ENCODE peak calls at places on chromosomes 4 and X, in eight cellular contexts. T, A, K, U, M, C, V and Y are unnamed samples.

GRCh38 chr4:170827562-170828260 is 738.0 kb upstream of the AADAT start:
- DNase-seq in U (no peak), T (no peak), A (no peak), K (no peak), V (no peak), C (no peak), M (no peak), Y (no peak)

GRCh38 chr4:20418865-20419451 is 167.3 kb downstream of the SLIT2 start:
- DNase-seq in T (no peak), C (peak; percentile 42), M (peak; percentile 86), A (no peak), V (no peak), K (peak; percentile 43), U (no peak), Y (peak; percentile 28)

GRCh38 chrX:38839944-38840343 is 38.7 kb downstream of the MID1IP1 start:
- DNase-seq in U (no peak), T (no peak), V (no peak), M (no peak), A (no peak), K (no peak), C (no peak), Y (no peak)

GRCh38 chrX:53313746-53314105 is 32.3 kb upstream of the IQSEC2 start:
- DNase-seq in C (no peak), K (no peak), T (no peak), V (no peak), A (no peak), U (no peak), M (no peak), Y (no peak)

GRCh38 chr4:126004936-126005335 is 690.2 kb downstream of the FAT4 start:
- DNase-seq in U (no peak), T (no peak), C (no peak), M (peak; percentile 41), K (peak; percentile 16), A (no peak), V (no peak), Y (peak; percentile 15)

GRCh38 chr4:108030332-108030731 is 40.6 kb downstream of the HADH start:
- DNase-seq in U (no peak), V (no peak), M (peak; percentile 84), T (no peak), K (no peak), C (peak; percentile 42), A (peak; percentile 68), Y (peak; percentile 72)

GRCh38 chr4:138003248-138003647 is 238.9 kb downstream of the SLC7A11 start:
- DNase-seq in T (no peak), K (no peak), V (no peak), A (no peak), M (peak; percentile 18), C (no peak), U (no peak), Y (no peak)

GRCh38 chr4:8849266-8850073 is 22.2 kb downstream of the HMX1 start:
- DNase-seq in C (no peak), M (no peak), A (no peak), V (no peak), U (no peak), K (no peak), T (no peak), Y (no peak)

GRCh38 chr4:145482209-145483021 is 762 bp downstream of the SMAD1 start:
- DNase-seq in M (peak; percentile 78), U (peak; percentile 39), V (peak; percentile 52), A (no peak), C (peak; percentile 64), T (peak; percentile 49), K (no peak), Y (peak; percentile 76)

GRCh38 chr4:24413311-24413784 is 171.0 kb downstream of the DHX15 start:
- DNase-seq in K (no peak), M (no peak), T (no peak), U (no peak), V (no peak), A (no peak), C (no peak), Y (no peak)

GRCh38 chr4:7263166-7263565 is 70.8 kb downstream of the SORCS2 start:
- DNase-seq in M (no peak), T (no peak), A (no peak), U (no peak), C (no peak), K (no peak), V (no peak), Y (no peak)

GRCh38 chr4:182918044-182918607 is 940 bp upstream of the DCTD start:
- DNase-seq in C (no peak), M (no peak), U (no peak), A (no peak), T (no peak), K (no peak), V (no peak), Y (no peak)

GRCh38 chr4:156252300-156253016 is 298.8 kb upstream of the CTSO start:
- DNase-seq in K (no peak), U (no peak), M (peak; percentile 11), A (no peak), T (no peak), C (peak; percentile 49), V (no peak), Y (no peak)

GRCh38 chr4:168998596-168998995 is 11.5 kb downstream of the CBR4 start:
- DNase-seq in U (no peak), C (no peak), T (no peak), A (no peak), M (no peak), V (no peak), K (no peak), Y (no peak)